ENCODE peak calls at places on chromosomes 13 and 19, in seven cellular contexts. K is kidney, M is caudate nucleus, W is HCT116, N is lung, Q is substantia nigra, L is right lobe of liver. G is an unnamed sample.

GRCh38 chr19:956747-957451 is 27.2 kb upstream of the WDR18 start:
- DNase-seq in W (peak; percentile 36), N (no peak), K (peak; percentile 79), M (no peak), L (no peak), Q (no peak), G (no peak)

GRCh38 chr13:28584873-28585317 is 74.0 kb upstream of the POMP start:
- DNase-seq in K (no peak), Q (no peak), M (no peak), L (no peak), W (no peak), N (no peak), G (no peak)

GRCh38 chr19:2627855-2628254 is 74.6 kb downstream of the GNG7 start:
- DNase-seq in K (no peak), L (no peak), N (no peak), M (no peak), Q (no peak), W (no peak), G (no peak)

GRCh38 chr13:48908381-48909087 is 67.2 kb upstream of the FNDC3A start:
- DNase-seq in N (no peak), M (no peak), W (no peak), L (no peak), Q (no peak), K (no peak), G (peak; percentile 45)

GRCh38 chr13:95275322-95276118 is 25.7 kb downstream of the ABCC4 start:
- DNase-seq in M (no peak), K (no peak), L (no peak), N (no peak), W (no peak), Q (no peak), G (no peak)

GRCh38 chr19:781800-782194 is 15.5 kb upstream of the PTBP1 start:
- DNase-seq in W (no peak), L (no peak), M (no peak), N (no peak), Q (no peak), K (no peak), G (no peak)

GRCh38 chr19:23774156-23774971 is 15.7 kb upstream of the ZNF681 start:
- DNase-seq in L (no peak), W (no peak), Q (no peak), N (no peak), K (no peak), M (no peak), G (no peak)

GRCh38 chr13:111566567-111566966 is 246.1 kb downstream of the TEX29 start:
- DNase-seq in M (no peak), N (no peak), W (no peak), K (peak; percentile 49), L (no peak), Q (no peak), G (peak; percentile 51)

GRCh38 chr13:114080739-114081561 is 51.5 kb downstream of the RASA3 start:
- DNase-seq in L (no peak), M (no peak), K (peak; percentile 72), N (no peak), W (no peak), Q (no peak), G (peak; percentile 67)

GRCh38 chr13:95301947-95302386 is 716 bp upstream of the ABCC4 start:
- DNase-seq in M (no peak), W (no peak), N (no peak), Q (no peak), K (no peak), L (no peak), G (no peak)

GRCh38 chr19:480016-480855 is 16.1 kb upstream of the MADCAM1 start:
- DNase-seq in W (no peak), N (peak; percentile 80), K (peak; percentile 90), Q (peak; percentile 62), L (peak; percentile 81), M (no peak), G (peak; percentile 84)

GRCh38 chr13:98370806-98371553 is 193.9 kb upstream of the RNF113B start:
- DNase-seq in W (no peak), N (no peak), L (no peak), Q (no peak), K (no peak), M (no peak), G (no peak)

GRCh38 chr13:48775804-48776203 is 122.1 kb downstream of the CYSLTR2 start:
- DNase-seq in M (no peak), L (no peak), Q (no peak), N (no peak), W (no peak), K (no peak), G (no peak)

GRCh38 chr19:29812080-29812880 is 489 bp downstream of the CCNE1 start:
- DNase-seq in Q (peak; percentile 29), L (peak; percentile 41), M (no peak), W (no peak), N (no peak), K (peak; percentile 84), G (peak; percentile 52)

GRCh38 chr13:73339086-73339485 is 280.3 kb downstream of the KLF5 start:
- DNase-seq in W (no peak), L (no peak), N (no peak), K (no peak), Q (no peak), M (no peak), G (no peak)

GRCh38 chr13:79869326-79869725 is 388.4 kb downstream of the NDFIP2 start:
- DNase-seq in Q (no peak), L (no peak), M (no peak), N (no peak), K (no peak), W (no peak), G (no peak)

GRCh38 chr19:3577741-3578344 is 5.1 kb downstream of the HMG20B start:
- DNase-seq in M (no peak), W (no peak), Q (no peak), K (no peak), L (no peak), N (no peak), G (no peak)

GRCh38 chr19:47660435-47660832 is 51.5 kb downstream of the BICRA start:
- DNase-seq in W (peak; percentile 16), K (peak; percentile 36), N (no peak), Q (no peak), L (peak; percentile 49), M (no peak), G (no peak)
- H3K27ac ChIP-seq in W (no peak overlapping the region), K (no peak overlapping the region), N (no peak overlapping the region), Q (no peak overlapping the region), L (peak overlapping the region; percentile 68), M (no peak overlapping the region), G (no peak overlapping the region)

DNA sequence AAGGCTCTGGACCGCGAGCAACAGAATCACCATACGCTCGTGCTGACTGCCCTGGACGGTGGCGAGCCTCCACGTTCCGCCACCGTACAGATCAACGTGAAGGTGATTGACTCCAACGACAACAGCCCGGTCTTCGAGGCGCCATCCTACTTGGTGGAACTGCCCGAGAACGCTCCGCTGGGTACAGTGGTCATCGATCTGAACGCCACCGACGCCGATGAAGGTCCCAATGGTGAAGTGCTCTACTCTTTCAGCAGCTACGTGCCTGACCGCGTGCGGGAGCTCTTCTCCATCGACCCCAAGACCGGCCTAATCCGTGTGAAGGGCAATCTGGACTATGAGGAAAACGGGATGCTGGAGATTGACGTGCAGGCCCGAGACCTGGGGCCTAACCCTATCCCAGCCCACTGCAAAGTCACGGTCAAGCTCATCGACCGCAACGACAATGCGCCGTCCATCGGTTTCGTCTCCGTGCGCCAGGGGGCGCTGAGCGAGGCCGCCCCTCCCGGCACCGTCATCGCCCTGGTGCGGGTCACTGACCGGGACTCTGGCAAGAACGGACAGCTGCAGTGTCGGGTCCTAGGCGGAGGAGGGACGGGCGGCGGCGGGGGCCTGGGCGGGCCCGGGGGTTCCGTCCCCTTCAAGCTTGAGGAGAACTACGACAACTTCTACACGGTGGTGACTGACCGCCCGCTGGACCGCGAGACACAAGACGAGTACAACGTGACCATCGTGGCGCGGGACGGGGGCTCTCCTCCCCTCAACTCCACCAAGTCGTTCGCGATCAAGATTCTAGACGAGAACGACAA is 1.8 kb downstream of the PCDH17 start:
- DNase-seq in Q (peak; percentile 86), M (peak; percentile 32), L (peak; percentile 58), N (peak; percentile 41), W (no peak), K (peak; percentile 73), G (peak; percentile 89)
- H3K27ac ChIP-seq in Q (peak overlapping the region; percentile 90), M (peak overlapping the region; percentile 88), L (no peak overlapping the region), N (peak overlapping the region; percentile 78), W (no peak overlapping the region), K (no peak overlapping the region), G (no peak overlapping the region)

GRCh38 chr13:105139048-105139379 is 1396.4 kb downstream of the EFNB2 start:
- DNase-seq in N (no peak), M (no peak), Q (no peak), L (no peak), K (no peak), W (no peak), G (no peak)

GRCh38 chr13:105142556-105142955 is 1392.9 kb downstream of the EFNB2 start:
- DNase-seq in Q (no peak), K (no peak), L (no peak), W (no peak), N (no peak), M (no peak), G (no peak)

GRCh38 chr13:105144020-105144419 is 1391.4 kb downstream of the EFNB2 start:
- DNase-seq in N (no peak), M (no peak), L (no peak), W (no peak), Q (no peak), K (no peak), G (no peak)

GRCh38 chr13:105135852-105136251 is 1399.6 kb downstream of the EFNB2 start:
- DNase-seq in M (no peak), K (no peak), W (no peak), L (no peak), Q (no peak), N (no peak), G (no peak)

GRCh38 chr13:105139380-105140285 is 1395.8 kb downstream of the EFNB2 start:
- DNase-seq in N (peak; percentile 40), L (peak; percentile 18), Q (peak; percentile 55), M (no peak), W (peak; percentile 44), K (peak; percentile 48), G (peak; percentile 81)
- H3K27ac ChIP-seq in N (peak overlapping the region; percentile 67), L (no peak overlapping the region), Q (peak overlapping the region; percentile 26), M (no peak overlapping the region), W (peak overlapping the region; percentile 41), K (no peak overlapping the region), G (no peak overlapping the region)

GRCh38 chr13:53136554-53136953 is 107.9 kb downstream of the OLFM4 start:
- DNase-seq in Q (no peak), M (no peak), W (no peak), K (no peak), N (no peak), L (no peak), G (no peak)

GRCh38 chr13:53141336-53141735 is 112.7 kb downstream of the OLFM4 start:
- DNase-seq in M (no peak), Q (no peak), L (no peak), W (no peak), K (no peak), N (no peak), G (no peak)

GRCh38 chr13:53138369-53139036 is 109.9 kb downstream of the OLFM4 start:
- DNase-seq in M (no peak), N (no peak), W (no peak), Q (no peak), K (no peak), L (no peak), G (peak; percentile 53)

GRCh38 chr13:53142301-53142700 is 113.7 kb downstream of the OLFM4 start:
- DNase-seq in M (no peak), K (no peak), Q (no peak), N (no peak), L (no peak), W (no peak), G (no peak)

DNA sequence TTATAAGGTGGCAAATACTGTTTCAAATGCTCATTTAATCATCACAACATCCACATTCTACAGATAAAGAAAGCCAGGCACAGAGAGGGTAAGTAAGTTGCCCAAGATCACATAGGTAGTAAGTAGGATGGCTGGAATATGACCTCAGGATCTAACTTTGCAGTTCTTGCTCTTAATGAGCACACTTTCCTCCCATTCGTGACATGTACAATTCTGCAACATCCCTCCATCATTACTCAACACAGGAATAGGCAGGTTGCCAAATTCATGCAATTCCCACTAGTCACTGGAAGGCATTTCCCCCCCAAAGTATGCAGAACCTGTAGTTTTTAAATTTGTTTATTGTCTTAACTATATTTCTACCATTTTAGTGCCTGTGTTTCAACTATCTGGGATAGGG is 109.2 kb downstream of the OLFM4 start:
- DNase-seq in Q (no peak), K (no peak), L (no peak), N (no peak), W (no peak), M (no peak), G (no peak)
- H3K27ac ChIP-seq in Q (no peak overlapping the region), K (no peak overlapping the region), L (no peak overlapping the region), N (no peak overlapping the region), W (no peak overlapping the region), M (no peak overlapping the region), G (no peak overlapping the region)

G was measured in aorta.